ENCODE peak calls at places on chromosomes 6 and 20, in four cellular contexts. F is kidney, D is Daoy, N is putamen. C is an unnamed sample.

GRCh38 chr20:46406986-46407670 is 713 bp upstream of the ELMO2 start:
- DNase-seq in F (peak), N (peak), D (peak), C (no peak)

GRCh38 chr6:30264731-30265130 is 51.5 kb upstream of the TRIM26 start:
- DNase-seq in F (no peak), D (no peak), N (no peak), C (no peak)

GRCh38 chr6:129138739-129139405 is 255.9 kb downstream of the LAMA2 start:
- DNase-seq in F (no peak), D (no peak), N (no peak), C (no peak)

GRCh38 chr6:92753956-92754355 is 665.4 kb downstream of the EPHA7 start:
- DNase-seq in F (no peak), N (no peak), D (no peak), C (no peak)

GRCh38 chr20:37245181-37245580 is 16.4 kb downstream of the GHRH start:
- DNase-seq in D (no peak), N (no peak), F (no peak), C (peak)

GRCh38 chr6:31007694-31008093 is 2.6 kb upstream of the MUC22 start:
- DNase-seq in D (peak), N (no peak), F (no peak), C (no peak)

GRCh38 chr20:10864076-10864672 is 190.4 kb upstream of the JAG1 start:
- DNase-seq in N (no peak), D (peak), F (peak), C (no peak)

GRCh38 chr20:58407201-58407873 is 18.3 kb downstream of the VAPB start:
- DNase-seq in N (no peak), F (no peak), D (peak), C (no peak)

GRCh38 chr6:31632279-31632946 is 11.9 kb downstream of the PRRC2A start:
- DNase-seq in F (no peak), N (no peak), D (no peak), C (no peak)

GRCh38 chr20:2455771-2456497 is 14.7 kb downstream of the SNRPB start:
- DNase-seq in N (no peak), F (no peak), D (no peak), C (no peak)

GRCh38 chr20:558117-558516 is 14.5 kb upstream of the CSNK2A1 start:
- DNase-seq in N (no peak), F (no peak), D (no peak), C (no peak)

C was measured in chondrocyte.